ENCODE peak calls at places on chromosomes 12 and 14, in ten cellular contexts. V is sigmoid colon, U is endothelial cell of umbilical vein, B is Peyer's patch, X is prostate gland, Z is IMR-90, O is H54, L is tibial nerve, R is heart left ventricle, G is transverse colon. W is an unnamed sample.

GRCh38 chr14:67538501-67538900 is 5.4 kb downstream of the PLEKHH1 start:
- DNase-seq in V (peak; percentile 26), U (no peak), B (peak; percentile 8), X (peak; percentile 42), Z (no peak), O (no peak), L (no peak), R (no peak), G (no peak), W (no peak)

GRCh38 chr14:61750708-61751474 is 11.3 kb upstream of the SNAPC1 start:
- DNase-seq in V (peak; percentile 92), U (peak; percentile 82), B (peak; percentile 92), X (peak; percentile 91), Z (peak; percentile 59), O (no peak), L (peak; percentile 65), R (peak; percentile 94), G (peak; percentile 91), W (peak; percentile 76)

GRCh38 chr12:105235747-105236476 is at the start of gene APPL2:
- DNase-seq in V (peak; percentile 94), U (peak; percentile 87), B (peak; percentile 93), X (peak; percentile 87), Z (peak; percentile 87), O (peak; percentile 90), L (peak; percentile 81), R (peak; percentile 97), G (peak; percentile 92), W (peak; percentile 91)

GRCh38 chr14:63203618-63204406 is 431 bp upstream of the RHOJ start:
- DNase-seq in V (peak; percentile 94), U (peak; percentile 100), B (peak; percentile 46), X (peak; percentile 36), Z (peak; percentile 99), O (peak; percentile 26), L (peak; percentile 67), R (peak; percentile 75), G (peak; percentile 57), W (peak; percentile 37)

GRCh38 chr14:50030049-50030448 is 86.3 kb downstream of the VCPKMT start:
- DNase-seq in V (no peak), U (no peak), B (no peak), X (no peak), Z (no peak), O (no peak), L (no peak), R (no peak), G (no peak), W (no peak)

GRCh38 chr12:81520064-81520945 is 238.8 kb downstream of the PPFIA2 start:
- DNase-seq in V (no peak), U (no peak), B (no peak), X (no peak), Z (no peak), O (no peak), L (no peak), R (no peak), G (no peak), W (no peak)

GRCh38 chr14:104747876-104748275 is 5.1 kb upstream of the SIVA1 start:
- DNase-seq in V (no peak), U (no peak), B (no peak), X (no peak), Z (no peak), O (no peak), L (no peak), R (peak; percentile 31), G (no peak), W (no peak)

GRCh38 chr12:20452496-20452895 is 84.2 kb downstream of the PDE3A start:
- DNase-seq in V (no peak), U (no peak), B (no peak), X (no peak), Z (no peak), O (no peak), L (no peak), R (no peak), G (no peak), W (no peak)

GRCh38 chr12:113234483-113234882 is 13.2 kb downstream of the TPCN1 start:
- DNase-seq in V (no peak), U (no peak), B (peak; percentile 9), X (no peak), Z (no peak), O (no peak), L (no peak), R (no peak), G (no peak), W (no peak)

GRCh38 chr12:69880566-69880965 is 55.5 kb downstream of the MYRFL start:
- DNase-seq in V (no peak), U (peak; percentile 26), B (no peak), X (no peak), Z (peak; percentile 38), O (no peak), L (no peak), R (no peak), G (no peak), W (no peak)

GRCh38 chr14:100225169-100225568 is 13.8 kb upstream of the YY1 start:
- DNase-seq in V (no peak), U (no peak), B (no peak), X (no peak), Z (no peak), O (no peak), L (no peak), R (no peak), G (no peak), W (no peak)

GRCh38 chr12:119681139-119681538 is 13.2 kb downstream of the PRKAB1 start:
- DNase-seq in V (no peak), U (no peak), B (peak; percentile 70), X (no peak), Z (no peak), O (no peak), L (no peak), R (no peak), G (peak; percentile 55), W (no peak)
- TF ChIP-seq POLR2A in V (no peak), U (no peak), B (no peak), X (no peak), Z (no peak), O (no peak), L (no peak), R (no peak), G (peak; percentile 40), W (no peak)

DNA sequence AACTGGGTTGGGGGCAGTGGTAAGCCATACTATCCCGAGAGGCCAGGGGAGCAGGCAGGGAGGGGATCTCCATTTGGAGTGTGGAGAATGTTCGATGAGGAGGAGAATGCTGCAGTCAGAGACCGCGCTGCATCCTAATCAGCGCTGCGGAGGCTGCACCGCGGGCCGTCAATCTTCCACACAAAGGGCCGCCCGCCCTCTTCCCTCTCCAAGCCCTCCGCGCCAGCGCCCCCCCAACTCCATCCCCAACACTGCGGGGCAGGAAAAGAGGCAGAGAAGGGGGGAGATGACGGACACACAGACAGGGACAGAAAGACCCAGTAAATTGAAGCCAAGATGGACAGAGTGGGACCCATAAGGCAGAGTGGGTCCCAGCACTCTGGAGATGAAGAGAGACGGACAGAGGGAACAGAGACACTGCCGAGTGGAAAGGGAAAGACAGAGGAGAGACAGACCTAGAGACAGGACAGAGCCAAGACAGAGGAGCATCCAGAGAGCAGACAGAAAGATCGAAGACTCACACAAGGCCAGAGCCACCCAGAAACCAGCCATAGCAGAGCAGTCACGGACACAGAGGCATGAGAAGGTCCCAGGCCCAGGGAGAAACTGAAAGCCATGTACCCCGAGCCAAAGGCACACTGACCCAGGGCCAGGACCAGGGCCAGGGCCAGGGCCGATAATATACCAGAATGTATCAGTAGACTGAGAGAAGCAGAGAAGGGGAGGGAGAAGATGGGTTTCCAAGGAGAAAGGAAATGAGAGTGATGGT is 3.5 kb downstream of the CISTR start:
- DNase-seq in V (no peak), U (no peak), B (no peak), X (no peak), Z (no peak), O (no peak), L (no peak), R (no peak), G (no peak), W (no peak)
- TF ChIP-seq POLR2A in V (no peak), U (no peak), B (no peak), X (no peak), Z (no peak), O (no peak), L (no peak), R (no peak), G (no peak), W (no peak)

DNA sequence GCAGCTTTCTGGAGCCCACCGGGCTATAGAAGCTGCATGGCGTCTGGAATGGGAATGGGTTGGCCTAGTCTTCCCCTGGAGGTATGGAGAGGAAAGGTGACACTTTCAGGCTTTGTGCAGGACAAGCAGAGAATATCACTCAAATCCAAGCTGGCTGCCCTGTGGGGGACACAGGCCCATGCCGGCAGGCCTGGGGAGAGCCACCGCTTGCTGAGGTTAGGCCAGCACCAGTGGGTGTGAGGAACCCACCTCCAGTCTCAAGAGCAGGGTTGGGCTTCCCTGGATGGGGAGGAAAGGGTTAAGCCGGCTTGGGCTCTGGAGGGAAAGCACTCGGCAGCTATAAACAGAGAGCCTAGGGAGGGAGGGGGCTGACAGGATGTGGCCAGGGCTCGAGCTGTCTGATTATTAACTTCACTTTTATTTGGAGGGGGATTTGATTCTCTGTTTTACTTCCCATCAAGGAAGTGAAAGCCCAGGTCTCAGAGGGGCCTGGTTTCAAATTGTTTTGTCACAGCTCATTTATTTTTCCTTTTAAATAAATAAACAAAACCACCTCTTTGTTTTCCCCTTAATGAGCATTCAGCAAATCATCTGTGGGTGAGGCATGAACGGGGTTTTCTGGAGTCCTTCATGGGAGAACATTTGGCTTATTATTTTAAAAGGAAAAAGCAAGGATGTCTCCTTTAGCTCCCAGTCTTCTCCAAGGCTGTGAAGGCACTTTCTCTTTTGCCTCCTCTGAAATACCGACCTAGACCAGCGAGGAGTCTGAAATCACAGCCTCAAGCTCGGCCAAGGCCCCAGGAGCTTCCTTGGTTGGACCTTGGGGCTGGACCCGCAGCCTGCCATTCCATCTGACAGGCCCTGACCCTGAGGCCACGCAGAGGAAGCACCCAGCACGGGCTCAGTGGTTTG is 21.8 kb upstream of the ZFP36L1 start:
- DNase-seq in V (peak; percentile 79), U (peak; percentile 70), B (peak; percentile 64), X (no peak), Z (peak; percentile 68), O (no peak), L (peak; percentile 33), R (no peak), G (peak; percentile 59), W (peak; percentile 78)
- TF ChIP-seq POLR2A in V (no peak), U (no peak), B (no peak), X (no peak), Z (no peak), O (no peak), L (no peak), R (no peak), G (no peak), W (no peak)

DNA sequence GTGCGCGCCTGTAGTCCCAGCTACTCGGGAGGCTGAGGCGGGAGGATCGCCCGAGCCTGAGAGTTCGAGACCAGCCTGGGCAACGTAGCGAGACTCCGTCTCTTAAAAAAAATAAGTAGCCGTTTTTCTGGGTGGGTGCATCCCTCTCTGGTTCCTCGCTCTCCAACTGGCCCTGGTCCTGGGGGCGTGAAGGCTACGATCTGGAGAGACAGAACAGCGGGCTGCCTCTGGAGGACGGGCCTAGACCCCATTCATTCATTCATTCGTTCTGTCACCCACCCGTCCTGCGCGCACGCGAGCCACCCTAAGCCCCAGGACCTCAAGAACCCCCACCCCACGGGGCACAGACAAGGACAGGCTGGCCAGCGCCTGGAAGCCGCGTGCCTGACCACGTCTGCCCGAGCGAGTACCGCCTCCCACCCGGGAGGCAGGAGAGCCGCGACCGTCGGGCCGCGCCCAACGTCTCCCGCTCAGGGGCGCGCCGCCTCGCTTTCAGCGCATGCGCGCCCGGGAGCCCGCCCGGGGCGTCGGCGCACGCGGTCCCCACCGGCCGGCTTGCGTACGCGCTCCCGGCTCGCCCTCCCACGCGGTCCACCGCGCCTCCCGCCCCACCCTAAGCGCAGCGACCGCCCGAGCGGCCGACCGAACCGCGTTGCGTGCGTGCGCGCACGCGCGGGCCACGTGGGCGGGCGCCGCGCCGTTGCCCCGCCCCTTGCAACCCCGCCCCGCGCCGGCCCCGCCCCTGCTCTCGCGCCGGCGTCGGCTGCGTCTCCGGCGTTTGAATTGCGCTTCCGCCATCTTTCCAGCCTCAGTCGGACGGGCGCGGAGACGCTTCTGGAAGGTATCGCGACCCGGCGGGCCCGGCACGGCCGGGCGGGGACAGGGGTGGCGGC is at the start of gene RAN:
- DNase-seq in V (peak; percentile 96), U (peak; percentile 89), B (peak; percentile 94), X (peak; percentile 87), Z (peak; percentile 92), O (peak; percentile 97), L (peak; percentile 74), R (peak; percentile 97), G (peak; percentile 94), W (peak; percentile 95)
- TF ChIP-seq POLR2A in V (no peak), U (peak; percentile 89), B (no peak), X (peak; percentile 40), Z (peak; percentile 86), O (peak; percentile 95), L (peak; percentile 65), R (no peak), G (peak; percentile 21), W (peak; percentile 94)

W was measured in A549.